ENCODE peak calls at places on chromosomes 7 and 10, in four cellular contexts. One of them, this sample, is unnamed.

GRCh38 chr10:118002581-118002980 is 44.2 kb downstream of the RAB11FIP2 start:
- DNase-seq in T-helper 17 cell: no peak
- DNase-seq in brain microvascular endothelial cell: peak
- DNase-seq in transverse colon: no peak
- DNase-seq in this sample: no peak

GRCh38 chr10:86583983-86584382 is 62.4 kb upstream of the WAPL start:
- DNase-seq in T-helper 17 cell: no peak
- DNase-seq in brain microvascular endothelial cell: no peak
- DNase-seq in transverse colon: no peak
- DNase-seq in this sample: no peak

GRCh38 chr7:28356619-28357018 is 55.7 kb upstream of the CREB5 start:
- DNase-seq in T-helper 17 cell: no peak
- DNase-seq in brain microvascular endothelial cell: no peak
- DNase-seq in transverse colon: no peak
- DNase-seq in this sample: no peak

GRCh38 chr10:69417542-69417941 is 824 bp upstream of the TACR2 start:
- DNase-seq in T-helper 17 cell: no peak
- DNase-seq in brain microvascular endothelial cell: no peak
- DNase-seq in transverse colon: no peak
- DNase-seq in this sample: no peak

GRCh38 chr7:30548762-30549344 is 44.2 kb upstream of the GGCT start:
- DNase-seq in T-helper 17 cell: no peak
- DNase-seq in brain microvascular endothelial cell: peak
- DNase-seq in transverse colon: peak
- DNase-seq in this sample: peak

GRCh38 chr7:103573479-103574058 is 127.6 kb upstream of the SLC26A5 start:
- DNase-seq in T-helper 17 cell: no peak
- DNase-seq in brain microvascular endothelial cell: no peak
- DNase-seq in transverse colon: no peak
- DNase-seq in this sample: peak

GRCh38 chr7:101115215-101115614 is 11.7 kb upstream of the SERPINE1 start:
- DNase-seq in T-helper 17 cell: no peak
- DNase-seq in brain microvascular endothelial cell: no peak
- DNase-seq in transverse colon: no peak
- DNase-seq in this sample: no peak

GRCh38 chr7:40299097-40299496 is 164.3 kb downstream of the SUGCT start:
- DNase-seq in T-helper 17 cell: no peak
- DNase-seq in brain microvascular endothelial cell: peak
- DNase-seq in transverse colon: no peak
- DNase-seq in this sample: no peak

GRCh38 chr10:45071043-45071813 is 70.5 kb downstream of the ZNF22 start:
- DNase-seq in T-helper 17 cell: no peak
- DNase-seq in brain microvascular endothelial cell: no peak
- DNase-seq in transverse colon: no peak
- DNase-seq in this sample: no peak

GRCh38 chr7:95577137-95577536 is 19.2 kb downstream of the PDK4 start:
- DNase-seq in T-helper 17 cell: no peak
- DNase-seq in brain microvascular endothelial cell: no peak
- DNase-seq in transverse colon: no peak
- DNase-seq in this sample: no peak

GRCh38 chr7:699260-700170 is 27.0 kb upstream of the DNAAF5 start:
- DNase-seq in T-helper 17 cell: no peak
- DNase-seq in brain microvascular endothelial cell: no peak
- DNase-seq in transverse colon: no peak
- DNase-seq in this sample: no peak

GRCh38 chr10:38605153-38605661 is 511.1 kb downstream of the ZNF37A start:
- DNase-seq in T-helper 17 cell: no peak
- DNase-seq in brain microvascular endothelial cell: no peak
- DNase-seq in transverse colon: no peak
- DNase-seq in this sample: no peak

GRCh38 chr10:77835669-77836086 is 90.9 kb downstream of the DLG5 start:
- DNase-seq in T-helper 17 cell: no peak
- DNase-seq in brain microvascular endothelial cell: peak
- DNase-seq in transverse colon: no peak
- DNase-seq in this sample: no peak

GRCh38 chr10:62895058-62895457 is 78.9 kb upstream of the EGR2 start:
- DNase-seq in T-helper 17 cell: no peak
- DNase-seq in brain microvascular endothelial cell: peak
- DNase-seq in transverse colon: no peak
- DNase-seq in this sample: no peak

GRCh38 chr7:5429253-5429856 is 5.7 kb upstream of the TNRC18 start:
- DNase-seq in T-helper 17 cell: no peak
- DNase-seq in brain microvascular endothelial cell: no peak
- DNase-seq in transverse colon: peak
- DNase-seq in this sample: peak

GRCh38 chr10:71860243-71861029 is 9.4 kb upstream of the PSAP start:
- DNase-seq in T-helper 17 cell: no peak
- DNase-seq in brain microvascular endothelial cell: peak
- DNase-seq in transverse colon: peak
- DNase-seq in this sample: peak

GRCh38 chr7:104106106-104106505 is 101.7 kb downstream of the ORC5 start:
- DNase-seq in T-helper 17 cell: no peak
- DNase-seq in brain microvascular endothelial cell: peak
- DNase-seq in transverse colon: no peak
- DNase-seq in this sample: no peak

GRCh38 chr7:155247479-155248365 is 50.0 kb upstream of the INSIG1 start:
- DNase-seq in T-helper 17 cell: no peak
- DNase-seq in brain microvascular endothelial cell: no peak
- DNase-seq in transverse colon: no peak
- DNase-seq in this sample: no peak

GRCh38 chr10:12252882-12253546 is 57.0 kb downstream of the CDC123 start:
- DNase-seq in T-helper 17 cell: no peak
- DNase-seq in brain microvascular endothelial cell: peak
- DNase-seq in transverse colon: peak
- DNase-seq in this sample: peak

GRCh38 chr10:48398261-48398660 is 91.8 kb downstream of the MAPK8 start:
- DNase-seq in T-helper 17 cell: no peak
- DNase-seq in brain microvascular endothelial cell: no peak
- DNase-seq in transverse colon: no peak
- DNase-seq in this sample: no peak

GRCh38 chr10:129788211-129788610 is 175.9 kb downstream of the EBF3 start:
- DNase-seq in T-helper 17 cell: no peak
- DNase-seq in brain microvascular endothelial cell: no peak
- DNase-seq in transverse colon: no peak
- DNase-seq in this sample: no peak

GRCh38 chr10:44325878-44326277 is 59.0 kb downstream of the CXCL12 start:
- DNase-seq in T-helper 17 cell: no peak
- DNase-seq in brain microvascular endothelial cell: no peak
- DNase-seq in transverse colon: no peak
- DNase-seq in this sample: no peak

GRCh38 chr10:71212249-71213126 is at the start of gene UNC5B:
- DNase-seq in T-helper 17 cell: no peak
- DNase-seq in brain microvascular endothelial cell: peak
- DNase-seq in transverse colon: peak
- DNase-seq in this sample: peak

GRCh38 chr7:85447004-85447403 is 260.1 kb upstream of the SEMA3D start:
- DNase-seq in T-helper 17 cell: no peak
- DNase-seq in brain microvascular endothelial cell: no peak
- DNase-seq in transverse colon: no peak
- DNase-seq in this sample: no peak

GRCh38 chr10:73262105-73262730 is 9.8 kb upstream of the MRPS16 start:
- DNase-seq in T-helper 17 cell: no peak
- DNase-seq in brain microvascular endothelial cell: peak
- DNase-seq in transverse colon: no peak
- DNase-seq in this sample: peak

GRCh38 chr10:52004342-52004949 is 305.1 kb upstream of the CSTF2T start:
- DNase-seq in T-helper 17 cell: no peak
- DNase-seq in brain microvascular endothelial cell: peak
- DNase-seq in transverse colon: no peak
- DNase-seq in this sample: peak

GRCh38 chr10:31803606-31804195 is 124.9 kb downstream of the ARHGAP12 start:
- DNase-seq in T-helper 17 cell: no peak
- DNase-seq in brain microvascular endothelial cell: no peak
- DNase-seq in transverse colon: no peak
- DNase-seq in this sample: no peak

GRCh38 chr7:124812764-124813163 is 47.2 kb upstream of the GPR37 start:
- DNase-seq in T-helper 17 cell: no peak
- DNase-seq in brain microvascular endothelial cell: no peak
- DNase-seq in transverse colon: no peak
- DNase-seq in this sample: no peak

GRCh38 chr7:44378744-44379143 is 53.4 kb upstream of the CAMK2B start:
- DNase-seq in T-helper 17 cell: no peak
- DNase-seq in brain microvascular endothelial cell: peak
- DNase-seq in transverse colon: no peak
- DNase-seq in this sample: peak